ENCODE peak calls at places on chromosomes 5 and 9, in six cellular contexts. O is astrocyte, Z is PC-3, S is pancreas, N is cardiac muscle cell, R is left lung. Y is an unnamed sample. For H3K9me3, the result is how much of the 10 kb centered on the place peaks cover.

GRCh38 chr5:115132465-115132864 is 37.2 kb downstream of the TRIM36 start:
- DNase-seq in O (no peak), Z (no peak), S (no peak), N (no peak), R (no peak), Y (no peak)

GRCh38 chr5:64158827-64159226 is 6.8 kb upstream of the RNF180 start:
- DNase-seq in O (no peak), Z (peak), S (no peak), N (no peak), R (no peak), Y (no peak)

GRCh38 chr5:165258188-165258855 is 1752.9 kb downstream of the MAT2B start:
- DNase-seq in O (no peak), Z (no peak), S (no peak), N (no peak), R (no peak), Y (no peak)

GRCh38 chr5:123012321-123012720 is 24.2 kb downstream of the PPIC start:
- DNase-seq in O (no peak), Z (no peak), S (no peak), N (no peak), R (no peak), Y (no peak)

GRCh38 chr5:71910741-71911140 is 191.7 kb downstream of the CARTPT start:
- DNase-seq in O (no peak), Z (no peak), S (no peak), N (no peak), R (no peak), Y (no peak)

GRCh38 chr9:111914749-111915424 is 18.3 kb downstream of the UGCG start:
- DNase-seq in O (no peak), Z (no peak), S (no peak), N (peak), R (no peak), Y (no peak)

GRCh38 chr5:146878471-146879172 is at the start of gene PPP2R2B:
- DNase-seq in O (peak), Z (peak), S (peak), N (peak), R (peak), Y (peak)

GRCh38 chr5:29833394-29833793 is 1360.1 kb upstream of the CDH6 start:
- DNase-seq in O (no peak), Z (no peak), S (no peak), N (peak), R (no peak), Y (no peak)

GRCh38 chr9:7739595-7739994 is 60.0 kb downstream of the DMAC1 start:
- DNase-seq in O (no peak), Z (no peak), S (no peak), N (no peak), R (no peak), Y (no peak)

GRCh38 chr9:133742251-133742650 is 4.1 kb upstream of the SARDH start:
- DNase-seq in O (no peak), Z (no peak), S (no peak), N (no peak), R (no peak), Y (no peak)

GRCh38 chr5:91048073-91048472 is 335.0 kb downstream of the ARRDC3 start:
- DNase-seq in O (no peak), Z (peak), S (no peak), N (no peak), R (no peak), Y (no peak)

GRCh38 chr9:24245988-24246387 is 299.7 kb downstream of the IZUMO3 start:
- DNase-seq in O (no peak), Z (peak), S (no peak), N (peak), R (no peak), Y (no peak)

GRCh38 chr9:71005456-71005855 is 116.0 kb downstream of the TRPM3 start:
- DNase-seq in O (no peak), Z (no peak), S (no peak), N (no peak), R (no peak), Y (no peak)

GRCh38 chr5:78661044-78661443 is 12.5 kb upstream of the LHFPL2 start:
- DNase-seq in O (no peak), Z (no peak), S (no peak), N (no peak), R (no peak), Y (no peak)
- TF ChIP-seq CTCF in O (no peak), Z (no peak), S (no peak), N (no peak), R (no peak), Y (no peak)

GRCh38 chr9:5651246-5651645 is 22.3 kb downstream of the RIC1 start:
- DNase-seq in O (peak), Z (peak), S (no peak), N (no peak), R (no peak), Y (no peak)
- H3K9me3 ChIP-seq in O (under half), Z (under half), S (under half), N (under half), R (under half), Y (under half)

DNA sequence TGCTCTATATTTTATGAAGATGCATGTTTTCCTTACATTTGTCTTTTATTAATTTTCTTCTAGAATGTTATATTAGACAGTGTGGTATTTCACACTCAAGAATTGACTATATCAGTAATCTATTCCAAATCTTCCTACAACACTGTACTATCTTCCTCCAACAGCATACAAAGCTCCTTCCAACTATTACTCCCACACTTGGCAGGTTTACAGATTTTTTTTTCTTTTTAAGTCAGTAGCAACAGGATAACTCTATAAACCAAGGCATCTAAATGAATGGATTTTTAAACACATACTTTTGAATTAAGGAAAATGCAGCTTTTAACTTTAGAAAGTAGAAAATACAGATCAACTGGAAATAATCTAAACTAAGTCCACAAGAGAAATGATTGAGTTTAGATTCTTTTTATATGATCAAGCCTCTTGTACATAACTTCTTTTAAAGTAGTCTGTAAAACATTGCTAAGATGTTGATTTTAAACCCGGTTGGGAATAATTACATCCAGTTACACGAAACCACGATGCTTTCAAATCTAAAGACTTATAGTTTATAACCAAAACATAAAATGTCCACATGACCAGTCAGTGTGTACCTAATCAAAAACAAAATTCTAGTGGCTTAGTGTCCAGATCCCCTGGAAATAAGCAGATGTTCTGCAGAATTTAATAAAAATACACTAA is 281.6 kb downstream of the ADAMTS6 start:
- DNase-seq in O (peak), Z (peak), S (no peak), N (no peak), R (no peak), Y (no peak)
- H3K27ac ChIP-seq in O (peak), Z (peak), S (no peak), N (no peak), R (no peak), Y (no peak)

GRCh38 chr5:172929371-172929838 is 29.8 kb upstream of the RPL26L1 start:
- DNase-seq in O (peak), Z (no peak), S (no peak), N (no peak), R (no peak), Y (no peak)
- TF ChIP-seq CTCF in O (peak), Z (no peak), S (no peak), N (no peak), R (no peak), Y (no peak)

GRCh38 chr5:178940569-178941360 is at the start of gene ZNF454:
- DNase-seq in O (peak), Z (no peak), S (peak), N (peak), R (peak), Y (peak)
- H3K9me3 ChIP-seq in O (half or more), Z (under half), S (under half), N (under half), R (under half), Y (under half)

GRCh38 chr5:156641690-156642089 is 208.4 kb upstream of the PPP1R2B start:
- DNase-seq in O (peak), Z (no peak), S (no peak), N (no peak), R (no peak), Y (no peak)

GRCh38 chr5:156647034-156647451 is 203.1 kb upstream of the PPP1R2B start:
- DNase-seq in O (peak), Z (no peak), S (no peak), N (peak), R (no peak), Y (no peak)
- H3K27ac ChIP-seq in O (no peak), Z (no peak), S (no peak), N (peak), R (no peak), Y (peak)

GRCh38 chr5:107104774-107105050 is 566.0 kb downstream of the EFNA5 start:
- DNase-seq in O (no peak), Z (peak), S (peak), N (peak), R (no peak), Y (no peak)
- TF ChIP-seq CTCF in O (no peak), Z (peak), S (no peak), N (no peak), R (no peak), Y (no peak)

GRCh38 chr5:2492476-2492875 is 259.0 kb downstream of the IRX2 start:
- DNase-seq in O (no peak), Z (no peak), S (no peak), N (no peak), R (no peak), Y (no peak)
- H3K9me3 ChIP-seq in O (under half), Z (under half), S (under half), N (under half), R (under half), Y (under half)

DNA sequence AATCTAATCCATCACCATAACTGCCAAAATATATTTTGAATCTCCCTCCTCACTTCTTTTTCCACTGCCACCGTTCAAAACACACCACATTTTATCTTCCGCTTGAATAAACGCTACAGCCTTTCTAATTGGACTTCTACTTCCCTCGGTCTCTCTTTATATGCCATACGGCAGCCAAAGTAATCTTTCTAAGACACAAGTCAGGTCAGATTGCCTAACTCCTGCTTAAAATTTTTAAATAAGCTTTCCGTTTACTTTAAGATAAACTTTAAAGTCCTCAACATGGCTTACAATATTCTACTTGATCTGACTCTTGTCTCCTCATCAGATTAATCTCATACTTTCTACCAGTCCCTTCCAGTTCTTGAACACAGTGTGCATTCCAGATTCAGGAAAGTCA is 9.7 kb downstream of the AFF4 start:
- DNase-seq in O (no peak), Z (no peak), S (no peak), N (no peak), R (no peak), Y (no peak)
- H3K27ac ChIP-seq in O (no peak), Z (no peak), S (no peak), N (no peak), R (no peak), Y (no peak)

GRCh38 chr9:135403733-135404450 is 75.7 kb upstream of the PPP1R26 start:
- DNase-seq in O (no peak), Z (no peak), S (no peak), N (peak), R (no peak), Y (no peak)

GRCh38 chr9:135402739-135403695 is 76.6 kb upstream of the PPP1R26 start:
- DNase-seq in O (no peak), Z (no peak), S (no peak), N (peak), R (no peak), Y (no peak)

GRCh38 chr9:135401218-135401617 is 78.4 kb upstream of the PPP1R26 start:
- DNase-seq in O (no peak), Z (no peak), S (no peak), N (no peak), R (no peak), Y (no peak)

GRCh38 chr9:135402048-135402738 is 77.4 kb upstream of the PPP1R26 start:
- DNase-seq in O (no peak), Z (no peak), S (no peak), N (no peak), R (no peak), Y (no peak)

GRCh38 chr9:135404451-135405144 is 75.0 kb upstream of the PPP1R26 start:
- DNase-seq in O (no peak), Z (no peak), S (no peak), N (no peak), R (no peak), Y (no peak)
- TF ChIP-seq CTCF in O (no peak), Z (no peak), S (no peak), N (no peak), R (no peak), Y (no peak)